ENCODE peak calls at places on chromosome 6, in ten cellular contexts. C is effector memory CD4-positive, alpha-beta T cell; M is iris pigment epithelial cell; Y is hippocampal formation; U is NCI-H1417 treated with DMSO at 0.1 percent for 48 hours; L is KBM-7; R is iPS DF 19.7; F is GM23338; A is NCI-H2171; K is effector CD8-positive, alpha-beta T cell. P is an unnamed sample.

GRCh38 chr6:39269971-39270370 is 40.7 kb upstream of the KCNK5 start:
- DNase-seq in C (no peak), K (no peak), R (no peak), A (no peak), L (no peak), U (no peak), F (no peak), M (no peak), Y (no peak), P (no peak)

GRCh38 chr6:162251257-162251656 is 476.3 kb downstream of the PRKN start:
- DNase-seq in L (no peak), Y (no peak), K (no peak), A (no peak), C (no peak), U (no peak), F (peak; percentile 65), M (no peak), R (no peak), P (no peak)

GRCh38 chr6:150016324-150017185 is 8.8 kb downstream of the RAET1L start:
- DNase-seq in U (no peak), Y (peak; percentile 73), F (peak; percentile 77), R (no peak), K (peak; percentile 34), L (peak; percentile 74), A (peak; percentile 61), C (peak; percentile 50), M (peak; percentile 48), P (peak; percentile 27)

GRCh38 chr6:3449750-3450305 is 7.0 kb downstream of the SLC22A23 start:
- DNase-seq in M (no peak), A (no peak), U (no peak), F (no peak), K (no peak), C (no peak), R (no peak), L (no peak), Y (no peak), P (peak; percentile 24)

GRCh38 chr6:170172825-170173231 is 118.0 kb downstream of the DLL1 start:
- DNase-seq in M (no peak), Y (no peak), R (no peak), L (no peak), U (no peak), A (no peak), K (no peak), F (no peak), C (no peak), P (no peak)

GRCh38 chr6:111253999-111254778 is 166.9 kb downstream of the SLC16A10 start:
- DNase-seq in A (no peak), Y (no peak), U (no peak), C (no peak), M (no peak), K (no peak), L (no peak), F (peak; percentile 80), R (peak; percentile 77), P (no peak)

GRCh38 chr6:163085426-163085825 is 329.1 kb upstream of the QKI start:
- DNase-seq in U (no peak), L (no peak), Y (no peak), M (no peak), C (no peak), R (no peak), F (peak; percentile 29), A (no peak), K (no peak), P (no peak)

GRCh38 chr6:108781419-108782110 is 66.7 kb upstream of the ARMC2 start:
- DNase-seq in U (no peak), C (no peak), K (no peak), A (no peak), Y (no peak), R (peak; percentile 60), F (peak; percentile 79), M (no peak), L (no peak), P (no peak)

GRCh38 chr6:17269840-17270239 is 11.3 kb upstream of the RBM24 start:
- DNase-seq in K (no peak), L (no peak), A (no peak), U (no peak), C (no peak), R (no peak), M (peak; percentile 22), Y (no peak), F (no peak), P (no peak)

GRCh38 chr6:89297695-89298351 is 17.3 kb downstream of the GABRR2 start:
- DNase-seq in K (no peak), F (no peak), L (peak; percentile 84), A (peak; percentile 54), M (peak; percentile 99), Y (no peak), R (no peak), C (peak; percentile 58), U (no peak), P (peak; percentile 82)

GRCh38 chr6:167652701-167653095 is 174.0 kb upstream of the AFDN start:
- DNase-seq in C (no peak), U (no peak), Y (no peak), M (no peak), A (no peak), L (peak; percentile 73), R (no peak), K (no peak), F (no peak), P (no peak)

GRCh38 chr6:98871057-98871456 is 36.7 kb downstream of the POU3F2 start:
- DNase-seq in C (no peak), Y (no peak), M (peak; percentile 26), R (no peak), A (no peak), L (no peak), F (no peak), U (no peak), K (no peak), P (no peak)

GRCh38 chr6:129314575-129314974 is 395.4 kb downstream of the ARHGAP18 start:
- DNase-seq in L (no peak), F (no peak), K (no peak), C (no peak), Y (no peak), U (no peak), R (no peak), A (no peak), M (peak; percentile 9), P (no peak)

GRCh38 chr6:55868910-55869479 is 6.4 kb downstream of the BMP5 start:
- DNase-seq in R (no peak), C (no peak), A (no peak), F (no peak), Y (no peak), L (no peak), M (peak; percentile 53), K (no peak), U (no peak), P (peak; percentile 22)

GRCh38 chr6:7235712-7236311 is 77.2 kb downstream of the SSR1 start:
- DNase-seq in A (no peak), F (no peak), Y (no peak), M (no peak), K (no peak), L (no peak), C (no peak), U (peak; percentile 8), R (no peak), P (no peak)

GRCh38 chr6:86937219-86938079 is at the start of gene HTR1E:
- DNase-seq in F (peak; percentile 56), A (peak; percentile 52), C (no peak), L (peak; percentile 60), K (no peak), R (no peak), Y (peak; percentile 45), M (peak; percentile 42), U (peak; percentile 20), P (no peak)

GRCh38 chr6:87118054-87118453 is 23.1 kb upstream of the CGA start:
- DNase-seq in F (no peak), Y (no peak), R (no peak), L (no peak), C (no peak), M (peak; percentile 45), U (no peak), A (no peak), K (no peak), P (no peak)

GRCh38 chr6:25717856-25718740 is 36.4 kb upstream of the SLC17A4 start:
- DNase-seq in M (peak; percentile 27), Y (peak; percentile 29), A (peak; percentile 4), R (no peak), L (peak; percentile 41), C (no peak), F (peak; percentile 60), K (no peak), U (no peak), P (no peak)

GRCh38 chr6:85516168-85516567 is 66.3 kb downstream of the NT5E start:
- DNase-seq in M (peak; percentile 54), Y (no peak), C (no peak), F (no peak), K (no peak), U (no peak), L (no peak), A (no peak), R (no peak), P (no peak)

GRCh38 chr6:18044108-18044783 is 56.8 kb upstream of the KIF13A start:
- DNase-seq in C (no peak), Y (no peak), K (no peak), A (no peak), M (no peak), R (no peak), U (no peak), F (no peak), L (peak; percentile 12), P (no peak)

GRCh38 chr6:125812394-125813231 is 21.9 kb downstream of the NCOA7 start:
- DNase-seq in A (peak; percentile 9), K (no peak), Y (no peak), F (no peak), L (no peak), C (no peak), M (peak; percentile 98), R (no peak), U (no peak), P (no peak)